ENCODE peak calls at places on chromosomes 2 and 18, in five cellular contexts. N, R, D, C and H are unnamed samples.

GRCh38 chr2:66370824-66371223 is 64.1 kb upstream of the MEIS1 start:
- DNase-seq in N (no peak), R (no peak), D (no peak), C (no peak), H (no peak)

GRCh38 chr2:9656270-9656766 is 25.5 kb upstream of the YWHAQ start:
- DNase-seq in N (no peak), R (no peak), D (peak), C (no peak), H (peak)

GRCh38 chr2:84846041-84846663 is 34.7 kb downstream of the TRABD2A start:
- DNase-seq in N (no peak), R (no peak), D (no peak), C (no peak), H (no peak)

GRCh38 chr2:119584469-119584868 is 40.2 kb downstream of the CFAP221 start:
- DNase-seq in N (no peak), R (no peak), D (no peak), C (no peak), H (no peak)

GRCh38 chr2:161172901-161173540 is 12.8 kb downstream of the TANK start:
- DNase-seq in N (no peak), R (no peak), D (no peak), C (no peak), H (no peak)

GRCh38 chr2:70979626-70980025 is 1.2 kb downstream of the ANKRD53 start:
- DNase-seq in N (no peak), R (no peak), D (no peak), C (no peak), H (no peak)

GRCh38 chr2:102226612-102227351 is 40.0 kb downstream of the IL1RL2 start:
- DNase-seq in N (no peak), R (peak), D (peak), C (no peak), H (peak)

GRCh38 chr2:67329951-67330350 is 67.2 kb upstream of the ETAA1 start:
- DNase-seq in N (no peak), R (no peak), D (no peak), C (no peak), H (no peak)

GRCh38 chr2:45177870-45178269 is 168.6 kb upstream of the SIX2 start:
- DNase-seq in N (no peak), R (peak), D (no peak), C (no peak), H (no peak)

GRCh38 chr2:197130318-197130717 is 180.3 kb downstream of the ANKRD44 start:
- DNase-seq in N (no peak), R (no peak), D (no peak), C (no peak), H (no peak)

GRCh38 chr18:13558132-13558531 is 168.2 kb downstream of the FAM210A start:
- DNase-seq in N (peak), R (peak), D (peak), C (no peak), H (peak)

GRCh38 chr2:183123959-183124221 is 353 bp upstream of the NUP35 start:
- DNase-seq in N (no peak), R (no peak), D (no peak), C (no peak), H (no peak)

GRCh38 chr2:112077814-112078213 is 22.7 kb downstream of the TMEM87B start:
- DNase-seq in N (no peak), R (no peak), D (no peak), C (no peak), H (no peak)

GRCh38 chr2:141021109-141021508 is 1109.7 kb downstream of the LRP1B start:
- DNase-seq in N (no peak), R (no peak), D (peak), C (no peak), H (peak)

GRCh38 chr18:57446322-57446721 is 11.1 kb downstream of the ONECUT2 start:
- DNase-seq in N (peak), R (no peak), D (peak), C (no peak), H (no peak)

GRCh38 chr2:38093503-38093902 is 17.6 kb upstream of the CYP1B1 start:
- DNase-seq in N (no peak), R (no peak), D (no peak), C (no peak), H (no peak)